ENCODE peak calls at places on chromosomes 5 and 9, in four cellular contexts. S, N, Q and O are unnamed samples.

GRCh38 chr5:165460911-165461310 is 1955.5 kb downstream of the MAT2B start:
- DNase-seq in S (no peak), N (no peak), Q (no peak), O (no peak)

GRCh38 chr5:173670791-173671120 is 54.3 kb upstream of the BOD1 start:
- DNase-seq in S (peak), N (no peak), Q (no peak), O (no peak)

GRCh38 chr5:79750611-79751510 is 61.2 kb downstream of the CMYA5 start:
- DNase-seq in S (no peak), N (no peak), Q (no peak), O (no peak)

GRCh38 chr9:129322022-129322621 is 144.1 kb upstream of the IER5L start:
- DNase-seq in S (no peak), N (peak), Q (peak), O (no peak)

GRCh38 chr9:14275331-14275730 is 38.6 kb downstream of the NFIB start:
- DNase-seq in S (no peak), N (no peak), Q (no peak), O (no peak)

GRCh38 chr5:59640411-59640810 is 253.1 kb downstream of the PDE4D start:
- DNase-seq in S (no peak), N (no peak), Q (no peak), O (peak)

GRCh38 chr9:24045150-24045549 is 219.1 kb upstream of the ELAVL2 start:
- DNase-seq in S (no peak), N (no peak), Q (no peak), O (no peak)

GRCh38 chr5:51960617-51961115 is 577.4 kb downstream of the ISL1 start:
- DNase-seq in S (no peak), N (no peak), Q (no peak), O (no peak)

GRCh38 chr9:109907400-109907799 is 127.4 kb downstream of the PALM2AKAP2 start:
- DNase-seq in S (peak), N (no peak), Q (no peak), O (no peak)

GRCh38 chr9:137175345-137175961 is 3.6 kb upstream of the TMEM210 start:
- DNase-seq in S (no peak), N (no peak), Q (no peak), O (no peak)

GRCh38 chr9:125536184-125537152 is 170.5 kb downstream of the MAPKAP1 start:
- DNase-seq in S (peak), N (no peak), Q (no peak), O (no peak)

GRCh38 chr5:112737472-112738179 is at the start of gene APC:
- DNase-seq in S (peak), N (peak), Q (peak), O (no peak)

GRCh38 chr5:138523406-138523805 is 19.6 kb downstream of the ETF1 start:
- DNase-seq in S (no peak), N (no peak), Q (no peak), O (no peak)

GRCh38 chr5:74556631-74557595 is 83.6 kb downstream of the ENC1 start:
- DNase-seq in S (peak), N (no peak), Q (no peak), O (no peak)

GRCh38 chr5:59485629-59486439 is 407.7 kb downstream of the PDE4D start:
- DNase-seq in S (peak), N (no peak), Q (no peak), O (no peak)

GRCh38 chr5:108720416-108720815 is 27.3 kb upstream of the FER start:
- DNase-seq in S (peak), N (no peak), Q (no peak), O (no peak)

GRCh38 chr5:146024034-146024433 is 81.3 kb downstream of the PLAC8L1 start:
- DNase-seq in S (no peak), N (no peak), Q (no peak), O (no peak)

GRCh38 chr9:394347-395052 is 179.8 kb downstream of the DOCK8 start:
- DNase-seq in S (no peak), N (no peak), Q (no peak), O (no peak)

GRCh38 chr5:179762781-179763176 is 30.2 kb downstream of the MAML1 start:
- DNase-seq in S (peak), N (no peak), Q (no peak), O (no peak)

GRCh38 chr9:110189001-110189400 is 19.0 kb downstream of the C9orf152 start:
- DNase-seq in S (no peak), N (peak), Q (peak), O (peak)

GRCh38 chr5:61301820-61302563 is 30.1 kb upstream of the ZSWIM6 start:
- DNase-seq in S (peak), N (peak), Q (peak), O (no peak)

GRCh38 chr5:119330367-119331183 is 25.2 kb upstream of the TNFAIP8 start:
- DNase-seq in S (no peak), N (no peak), Q (no peak), O (no peak)

GRCh38 chr5:77258652-77259051 is 48.2 kb downstream of the PDE8B start:
- DNase-seq in S (no peak), N (no peak), Q (no peak), O (no peak)

GRCh38 chr9:111316796-111317195 is 13.2 kb downstream of the OR2K2 start:
- DNase-seq in S (no peak), N (no peak), Q (no peak), O (no peak)

GRCh38 chr9:31519011-31519410 is 865.4 kb upstream of the ACO1 start:
- DNase-seq in S (peak), N (no peak), Q (no peak), O (no peak)

GRCh38 chr5:30838936-30839511 is 354.5 kb upstream of the CDH6 start:
- DNase-seq in S (no peak), N (no peak), Q (no peak), O (no peak)

GRCh38 chr9:135066291-135066690 is 21.2 kb upstream of the OLFM1 start:
- DNase-seq in S (no peak), N (peak), Q (peak), O (no peak)

GRCh38 chr5:174725991-174726601 is 1.7 kb downstream of the MSX2 start:
- DNase-seq in S (no peak), N (no peak), Q (peak), O (no peak)

GRCh38 chr9:31588756-31589155 is 795.7 kb upstream of the ACO1 start:
- DNase-seq in S (no peak), N (no peak), Q (no peak), O (no peak)

GRCh38 chr5:67375606-67376005 is 179.0 kb upstream of the CD180 start:
- DNase-seq in S (no peak), N (no peak), Q (no peak), O (no peak)

GRCh38 chr9:73132034-73132776 is 19.5 kb upstream of the ANXA1 start:
- DNase-seq in S (peak), N (peak), Q (peak), O (no peak)

GRCh38 chr9:129995409-129996160 is 47.4 kb downstream of the FNBP1 start:
- DNase-seq in S (peak), N (no peak), Q (no peak), O (no peak)

GRCh38 chr5:76402251-76402879 is 720 bp upstream of the IQGAP2 start:
- DNase-seq in S (no peak), N (no peak), Q (no peak), O (no peak)

GRCh38 chr5:67901816-67902496 is 313.6 kb upstream of the PIK3R1 start:
- DNase-seq in S (no peak), N (no peak), Q (no peak), O (no peak)

GRCh38 chr5:33850100-33850594 is 41.6 kb downstream of the ADAMTS12 start:
- DNase-seq in S (peak), N (no peak), Q (no peak), O (no peak)

GRCh38 chr5:153903321-153903720 is 135.4 kb downstream of the FAM114A2 start:
- DNase-seq in S (no peak), N (no peak), Q (no peak), O (no peak)

GRCh38 chr5:153907170-153907775 is 131.4 kb downstream of the FAM114A2 start:
- DNase-seq in S (no peak), N (no peak), Q (no peak), O (no peak)

GRCh38 chr5:153901449-153901848 is 137.3 kb downstream of the FAM114A2 start:
- DNase-seq in S (no peak), N (no peak), Q (no peak), O (no peak)

GRCh38 chr5:153902026-153902425 is 136.7 kb downstream of the FAM114A2 start:
- DNase-seq in S (no peak), N (no peak), Q (no peak), O (no peak)

DNA sequence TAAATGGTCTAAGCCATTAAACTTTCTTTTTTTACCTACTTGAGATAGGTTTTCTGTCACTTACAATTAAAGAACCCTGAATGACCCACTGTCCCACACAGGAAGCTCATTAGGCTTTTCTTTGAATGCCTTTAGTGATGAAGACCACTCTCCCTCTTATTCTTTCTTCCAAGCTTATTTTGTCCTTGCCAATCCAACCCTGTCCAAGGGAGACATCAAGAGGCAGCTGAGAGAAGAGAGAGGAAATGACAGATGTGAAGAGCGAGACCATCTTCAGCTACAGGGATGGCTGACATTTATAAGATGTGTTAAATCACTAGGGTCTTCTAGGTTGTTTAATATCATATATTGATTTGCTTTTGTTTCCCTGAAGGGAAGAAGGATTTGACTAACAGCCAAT is 133.5 kb downstream of the FAM114A2 start:
- DNase-seq in S (no peak), N (no peak), Q (no peak), O (no peak)
- TF ChIP-seq CTCF in S (no peak), N (no peak), Q (no peak), O (no peak)

GRCh38 chr5:88606626-88607025 is 276.4 kb downstream of the MEF2C start:
- DNase-seq in S (no peak), N (no peak), Q (no peak), O (no peak)

GRCh38 chr5:88606173-88606572 is 276.8 kb downstream of the MEF2C start:
- DNase-seq in S (no peak), N (no peak), Q (no peak), O (no peak)

GRCh38 chr5:88607492-88607891 is 275.5 kb downstream of the MEF2C start:
- DNase-seq in S (no peak), N (no peak), Q (no peak), O (no peak)

DNA sequence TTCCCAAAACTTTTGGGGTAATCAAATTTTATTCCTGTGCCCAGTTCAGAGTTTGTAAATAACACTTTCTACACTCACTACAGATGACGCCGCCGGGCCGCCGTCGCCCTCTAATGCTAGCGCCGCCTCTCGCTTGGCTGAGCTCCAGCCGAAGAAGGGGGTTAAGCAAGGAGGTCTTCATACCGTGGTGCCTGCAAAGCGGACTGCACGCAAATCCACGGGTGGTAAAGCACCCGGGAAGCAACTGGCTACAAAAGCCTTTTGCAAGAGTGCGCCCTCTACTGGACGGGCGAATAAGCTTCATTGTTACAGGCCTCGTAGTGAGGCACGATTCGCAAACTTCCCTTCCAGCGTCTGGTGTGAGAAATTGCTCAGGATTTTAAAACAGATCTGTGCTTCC is 280.4 kb downstream of the MEF2C start:
- DNase-seq in S (no peak), N (no peak), Q (no peak), O (no peak)
- TF ChIP-seq CTCF in S (no peak), N (no peak), Q (no peak), O (peak)

GRCh38 chr9:120531683-120532300 is 48.2 kb downstream of the CDK5RAP2 start:
- DNase-seq in S (peak), N (no peak), Q (no peak), O (peak)
- TF ChIP-seq CTCF in S (peak), N (no peak), Q (no peak), O (peak)

DNA sequence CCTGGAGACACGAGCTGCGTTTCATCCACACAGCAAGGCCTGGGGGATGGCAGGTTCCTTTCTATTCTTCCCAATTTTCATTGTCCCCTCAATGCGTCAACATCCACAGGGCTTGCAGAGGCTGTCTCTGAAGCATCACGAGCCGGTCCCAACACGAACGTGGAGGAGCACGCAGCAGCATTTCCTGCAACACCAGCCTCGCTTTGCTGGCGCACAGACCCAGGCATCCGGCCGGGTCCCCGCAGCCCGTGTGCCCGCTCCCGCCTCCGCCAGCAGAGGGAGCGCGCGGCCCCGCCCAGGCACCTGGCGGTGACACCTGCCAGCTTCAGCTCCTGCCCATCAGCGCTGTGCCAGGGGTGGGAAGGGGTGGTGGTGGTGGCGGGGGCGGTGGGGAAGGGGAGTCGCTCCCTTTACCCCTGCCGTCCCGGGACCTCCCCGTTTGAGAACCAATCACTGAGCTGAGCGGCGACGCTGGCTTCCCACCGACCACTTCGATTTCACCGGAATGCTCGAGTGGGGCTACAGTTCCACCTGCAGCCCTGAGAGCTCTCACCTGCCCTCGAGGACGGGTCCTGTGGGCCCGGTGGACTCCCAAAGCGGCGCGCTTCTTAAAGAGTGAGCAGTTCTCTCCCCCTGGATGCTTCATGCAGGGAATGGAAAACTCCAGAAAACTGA is 464.5 kb downstream of the ICE1 start:
- DNase-seq in S (no peak), N (no peak), Q (no peak), O (no peak)
- TF ChIP-seq CTCF in S (peak), N (no peak), Q (peak), O (peak)

GRCh38 chr5:95424016-95424415 is 32.9 kb downstream of the FAM81B start:
- DNase-seq in S (no peak), N (no peak), Q (no peak), O (no peak)

GRCh38 chr5:95424526-95424925 is 33.4 kb downstream of the FAM81B start:
- DNase-seq in S (no peak), N (no peak), Q (no peak), O (no peak)

GRCh38 chr5:95422842-95423241 is 31.7 kb downstream of the FAM81B start:
- DNase-seq in S (peak), N (no peak), Q (no peak), O (no peak)

DNA sequence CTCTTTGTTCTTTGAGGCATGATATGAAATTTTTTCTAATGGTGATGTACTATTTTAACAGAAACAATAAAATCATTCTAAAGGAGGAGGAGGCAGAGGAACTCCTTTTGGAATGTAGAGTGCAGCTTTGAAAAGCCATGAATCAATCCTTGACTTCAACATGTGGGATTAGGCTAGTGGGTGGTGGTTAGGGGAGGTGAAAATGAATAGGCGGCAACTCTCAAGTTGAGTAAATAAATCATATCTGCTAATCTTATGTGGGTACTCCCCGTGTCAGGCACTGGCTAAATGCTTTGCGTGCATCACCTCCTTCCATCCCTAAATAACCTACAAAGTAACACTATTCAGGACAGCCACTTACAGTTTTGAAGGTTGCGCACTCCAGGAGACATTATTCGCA is 35.1 kb downstream of the FAM81B start:
- DNase-seq in S (no peak), N (no peak), Q (no peak), O (no peak)
- TF ChIP-seq CTCF in S (no peak), N (no peak), Q (no peak), O (no peak)

DNA sequence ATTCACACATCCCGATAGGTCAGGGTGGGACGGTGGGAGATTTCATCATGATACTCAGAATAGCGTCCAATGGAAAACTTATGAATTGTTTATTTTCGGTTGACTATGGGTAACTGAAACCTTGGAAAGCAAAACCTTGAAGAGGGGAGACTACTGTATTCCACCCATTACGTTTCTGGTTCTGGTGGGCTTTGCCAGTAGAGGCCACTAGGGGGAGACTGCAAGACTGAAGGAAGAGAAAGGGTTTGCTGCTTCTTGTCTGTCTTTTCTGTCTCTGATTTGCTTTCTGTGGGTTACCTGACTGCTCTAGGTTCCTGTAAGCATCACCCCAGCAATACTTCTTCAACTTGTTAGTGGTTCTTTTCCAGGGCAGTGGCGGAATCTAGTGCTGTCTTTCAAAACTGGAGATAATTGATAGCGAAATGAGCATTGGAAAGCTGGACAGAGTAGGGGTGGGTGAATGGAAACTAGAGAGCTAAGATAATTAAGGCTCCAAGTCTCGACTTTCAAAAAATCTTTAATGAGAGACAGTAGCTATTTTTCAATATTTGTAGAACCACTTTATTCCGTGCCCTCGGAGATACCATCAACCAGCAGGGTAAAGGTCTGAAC is 27.0 kb downstream of the GRIN3A start:
- DNase-seq in S (no peak), N (no peak), Q (no peak), O (no peak)
- TF ChIP-seq CTCF in S (peak), N (no peak), Q (no peak), O (peak)

GRCh38 chr5:425714-426113 is 17.3 kb upstream of the EXOC3 start:
- DNase-seq in S (peak), N (no peak), Q (peak), O (no peak)
- TF ChIP-seq CTCF in S (peak), N (no peak), Q (no peak), O (peak)

GRCh38 chr5:71836084-71836483 is 117.0 kb downstream of the CARTPT start:
- DNase-seq in S (peak), N (no peak), Q (no peak), O (no peak)

GRCh38 chr5:71841107-71841506 is 122.0 kb downstream of the CARTPT start:
- DNase-seq in S (no peak), N (no peak), Q (no peak), O (no peak)

GRCh38 chr5:71838286-71838685 is 119.2 kb downstream of the CARTPT start:
- DNase-seq in S (no peak), N (no peak), Q (no peak), O (no peak)

GRCh38 chr5:71836547-71837112 is 117.6 kb downstream of the CARTPT start:
- DNase-seq in S (peak), N (no peak), Q (no peak), O (no peak)

GRCh38 chr5:71839049-71839834 is 120.2 kb downstream of the CARTPT start:
- DNase-seq in S (no peak), N (no peak), Q (no peak), O (no peak)
- TF ChIP-seq CTCF in S (no peak), N (no peak), Q (no peak), O (no peak)

DNA sequence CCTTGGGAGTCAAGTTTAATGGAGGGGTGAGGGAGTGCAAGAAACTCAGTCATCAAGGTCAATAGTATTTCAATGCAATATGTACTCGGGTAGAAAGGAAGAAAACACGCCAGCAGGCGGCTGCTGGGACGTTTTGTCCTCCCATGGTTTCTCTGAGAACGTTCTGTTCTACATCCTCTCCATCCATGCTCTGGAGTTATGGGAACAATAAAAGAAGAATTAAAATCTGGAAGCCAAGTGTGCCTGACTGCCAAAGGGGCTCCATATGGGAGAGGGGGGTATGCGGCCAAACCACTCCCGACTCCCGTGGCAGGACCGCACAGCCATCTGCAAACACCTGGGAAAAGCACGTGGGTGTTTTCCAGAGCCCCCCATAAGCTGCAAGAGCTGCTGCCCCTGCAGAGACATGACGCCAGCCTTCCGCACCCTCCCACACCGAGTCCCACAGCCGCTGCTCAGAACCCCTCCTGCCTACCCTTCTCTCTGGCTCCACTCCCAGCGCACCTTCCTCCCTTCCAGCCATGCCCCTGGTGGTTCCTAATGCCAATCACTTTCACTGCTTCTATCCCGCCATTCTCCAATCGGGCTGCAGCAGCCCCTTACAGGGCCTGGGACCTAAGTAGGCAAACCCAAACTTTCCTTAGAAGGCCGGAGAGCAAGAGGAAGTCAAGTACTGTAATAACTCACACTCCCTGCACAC is 241.6 kb downstream of the SYK start:
- DNase-seq in S (no peak), N (no peak), Q (no peak), O (no peak)
- TF ChIP-seq CTCF in S (no peak), N (no peak), Q (no peak), O (no peak)

GRCh38 chr9:105932276-105932675 is 237.9 kb downstream of the TMEM38B start:
- DNase-seq in S (no peak), N (no peak), Q (no peak), O (no peak)

GRCh38 chr9:105930007-105930627 is 235.8 kb downstream of the TMEM38B start:
- DNase-seq in S (no peak), N (no peak), Q (no peak), O (no peak)
- TF ChIP-seq CTCF in S (no peak), N (no peak), Q (no peak), O (no peak)